ENCODE peak calls at places on chromosomes 13 and 19, in five cellular contexts. C is fibroblast of the aortic adventitia, R is hepatocyte, M is thoracic aorta, I is mucosa of descending colon. L is an unnamed sample.

GRCh38 chr19:42032428-42032827 is 37.6 kb downstream of the GRIK5 start:
- DNase-seq in C (peak; percentile 5), R (no peak), M (no peak), I (no peak), L (no peak)

GRCh38 chr13:62537593-62537992 is 1121.9 kb upstream of the PCDH20 start:
- DNase-seq in C (no peak), R (no peak), M (no peak), I (no peak), L (no peak)

GRCh38 chr13:43074824-43075510 is 51.6 kb downstream of the DNAJC15 start:
- DNase-seq in C (no peak), R (no peak), M (no peak), I (no peak), L (no peak)

GRCh38 chr13:91270031-91270430 is 77.5 kb upstream of the MIR17HG start:
- DNase-seq in C (no peak), R (no peak), M (no peak), I (no peak), L (no peak)

GRCh38 chr19:17997969-17998826 is 9.8 kb upstream of the ARRDC2 start:
- DNase-seq in C (peak; percentile 44), R (peak; percentile 8), M (no peak), I (peak; percentile 62), L (peak; percentile 44)

GRCh38 chr19:56153507-56153906 is 12.4 kb downstream of the ZNF444 start:
- DNase-seq in C (no peak), R (no peak), M (no peak), I (no peak), L (no peak)

GRCh38 chr13:60583911-60584753 is 187.1 kb downstream of the TDRD3 start:
- DNase-seq in C (peak; percentile 90), R (no peak), M (peak; percentile 5), I (no peak), L (peak; percentile 86)

GRCh38 chr19:8663920-8664670 is 33.7 kb downstream of the NFILZ start:
- DNase-seq in C (no peak), R (no peak), M (no peak), I (no peak), L (no peak)

GRCh38 chr19:40623403-40624239 is 22.5 kb downstream of the LTBP4 start:
- DNase-seq in C (peak; percentile 88), R (peak; percentile 91), M (no peak), I (peak; percentile 90), L (peak; percentile 43)

GRCh38 chr13:99970761-99971575 is 599 bp downstream of the ZIC5 start:
- DNase-seq in C (no peak), R (no peak), M (no peak), I (no peak), L (no peak)

GRCh38 chr19:54331626-54332025 is 7.3 kb downstream of the LILRA4 start:
- DNase-seq in C (no peak), R (no peak), M (no peak), I (no peak), L (no peak)

GRCh38 chr19:14166448-14166847 is 30.1 kb upstream of the ASF1B start:
- DNase-seq in C (no peak), R (no peak), M (no peak), I (no peak), L (no peak)

GRCh38 chr13:66972659-66973058 is 257.5 kb downstream of the PCDH9 start:
- DNase-seq in C (peak; percentile 6), R (no peak), M (no peak), I (no peak), L (no peak)

GRCh38 chr13:95355491-95355890 is 54.2 kb upstream of the ABCC4 start:
- DNase-seq in C (peak; percentile 12), R (peak; percentile 22), M (no peak), I (no peak), L (peak; percentile 38)

GRCh38 chr19:18604820-18605159 is 1.8 kb downstream of the CRLF1 start:
- DNase-seq in C (no peak), R (no peak), M (no peak), I (no peak), L (no peak)

GRCh38 chr13:51704399-51705306 is 99.3 kb downstream of the DHRS12 start:
- DNase-seq in C (no peak), R (no peak), M (no peak), I (no peak), L (no peak)

GRCh38 chr13:111187879-111188643 is 73.0 kb downstream of the ARHGEF7 start:
- DNase-seq in C (peak; percentile 21), R (peak; percentile 58), M (no peak), I (no peak), L (peak; percentile 63)

GRCh38 chr13:94712812-94713555 is 639 bp upstream of the SOX21 start:
- DNase-seq in C (peak; percentile 35), R (peak; percentile 73), M (no peak), I (no peak), L (peak; percentile 9)

GRCh38 chr13:50928088-50928487 is 18.5 kb downstream of the RNASEH2B start:
- DNase-seq in C (no peak), R (no peak), M (no peak), I (no peak), L (no peak)

GRCh38 chr13:57970404-57970803 is 338.9 kb downstream of the PCDH17 start:
- DNase-seq in C (no peak), R (no peak), M (no peak), I (no peak), L (no peak)

GRCh38 chr19:50046649-50047503 is 21.1 kb downstream of the ZNF473 start:
- DNase-seq in C (peak; percentile 16), R (no peak), M (peak; percentile 43), I (peak; percentile 48), L (no peak)

GRCh38 chr19:2665103-2665502 is 37.4 kb downstream of the GNG7 start:
- DNase-seq in C (no peak), R (no peak), M (no peak), I (no peak), L (no peak)

GRCh38 chr19:3270908-3271307 is 46.4 kb downstream of the CELF5 start:
- DNase-seq in C (peak; percentile 32), R (peak; percentile 47), M (no peak), I (no peak), L (peak; percentile 45)

GRCh38 chr13:67763316-67763715 is 533.2 kb upstream of the PCDH9 start:
- DNase-seq in C (no peak), R (no peak), M (no peak), I (no peak), L (no peak)

GRCh38 chr19:28010656-28011055 is 1202.3 kb downstream of the UQCRFS1 start:
- DNase-seq in C (peak; percentile 19), R (peak; percentile 33), M (no peak), I (peak; percentile 33), L (no peak)

GRCh38 chr19:48698046-48698445 is 2.3 kb downstream of the FUT2 start:
- DNase-seq in C (peak; percentile 78), R (no peak), M (no peak), I (peak; percentile 69), L (peak; percentile 75)

GRCh38 chr13:57665471-57665870 is 33.9 kb downstream of the PCDH17 start:
- DNase-seq in C (no peak), R (no peak), M (no peak), I (no peak), L (no peak)

GRCh38 chr13:44786724-44787123 is 202.5 kb downstream of the NUFIP1 start:
- DNase-seq in C (no peak), R (no peak), M (no peak), I (no peak), L (no peak)

DNA sequence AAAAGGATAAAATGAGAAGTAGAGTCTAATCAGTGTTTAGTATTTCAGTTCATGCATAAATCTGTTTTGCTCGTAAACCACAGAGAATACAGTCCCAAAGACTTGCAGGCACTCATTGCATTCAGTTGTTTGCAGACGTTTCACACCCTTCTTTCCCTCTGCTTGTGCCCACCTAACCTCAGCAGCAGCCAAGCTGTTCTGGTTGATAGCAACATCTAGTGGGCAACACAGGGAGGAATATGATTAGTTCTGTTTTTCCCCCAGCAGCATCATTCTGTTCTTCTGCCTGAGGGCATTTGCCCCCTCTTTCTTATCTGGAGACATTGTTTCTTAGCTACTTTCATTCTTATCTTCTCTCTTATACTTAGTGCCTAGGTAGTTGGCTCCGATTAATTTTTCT is 135.6 kb downstream of the PAN3 start:
- DNase-seq in C (no peak), R (no peak), M (no peak), I (no peak), L (no peak)
- TF ChIP-seq CTCF in C (no peak), R (peak; percentile 4), M (no peak), I (no peak), L (no peak)

DNA sequence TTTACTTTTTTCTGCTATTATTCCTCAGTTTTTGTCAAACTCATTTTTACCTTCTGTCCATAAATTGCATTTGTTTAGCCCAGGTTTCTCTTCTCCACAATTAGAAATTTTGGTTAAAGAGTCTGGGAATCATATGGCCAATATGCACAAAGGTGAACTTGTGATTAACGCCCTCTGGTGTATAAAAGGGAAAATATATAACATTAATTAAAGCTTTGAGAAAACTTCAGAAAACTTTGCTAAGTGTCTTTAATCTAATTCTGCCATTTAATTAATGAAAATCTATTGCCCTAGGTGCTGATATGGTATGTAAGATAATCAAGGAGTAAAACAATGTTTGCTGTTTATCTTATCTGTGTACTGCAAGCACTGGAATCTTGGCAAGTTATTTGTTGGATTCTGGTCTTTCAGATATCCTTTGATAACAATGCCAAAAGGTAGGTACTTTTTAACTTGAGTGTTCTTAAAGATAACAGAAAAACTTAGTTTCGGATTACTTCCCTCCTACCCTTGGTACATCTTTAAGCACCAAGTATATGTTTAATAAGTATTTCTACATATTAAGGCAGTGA is 402.6 kb downstream of the SUCLA2 start:
- DNase-seq in C (peak; percentile 46), R (no peak), M (no peak), I (no peak), L (peak; percentile 19)
- TF ChIP-seq CTCF in C (peak; percentile 47), R (peak; percentile 41), M (no peak), I (no peak), L (peak; percentile 32)

DNA sequence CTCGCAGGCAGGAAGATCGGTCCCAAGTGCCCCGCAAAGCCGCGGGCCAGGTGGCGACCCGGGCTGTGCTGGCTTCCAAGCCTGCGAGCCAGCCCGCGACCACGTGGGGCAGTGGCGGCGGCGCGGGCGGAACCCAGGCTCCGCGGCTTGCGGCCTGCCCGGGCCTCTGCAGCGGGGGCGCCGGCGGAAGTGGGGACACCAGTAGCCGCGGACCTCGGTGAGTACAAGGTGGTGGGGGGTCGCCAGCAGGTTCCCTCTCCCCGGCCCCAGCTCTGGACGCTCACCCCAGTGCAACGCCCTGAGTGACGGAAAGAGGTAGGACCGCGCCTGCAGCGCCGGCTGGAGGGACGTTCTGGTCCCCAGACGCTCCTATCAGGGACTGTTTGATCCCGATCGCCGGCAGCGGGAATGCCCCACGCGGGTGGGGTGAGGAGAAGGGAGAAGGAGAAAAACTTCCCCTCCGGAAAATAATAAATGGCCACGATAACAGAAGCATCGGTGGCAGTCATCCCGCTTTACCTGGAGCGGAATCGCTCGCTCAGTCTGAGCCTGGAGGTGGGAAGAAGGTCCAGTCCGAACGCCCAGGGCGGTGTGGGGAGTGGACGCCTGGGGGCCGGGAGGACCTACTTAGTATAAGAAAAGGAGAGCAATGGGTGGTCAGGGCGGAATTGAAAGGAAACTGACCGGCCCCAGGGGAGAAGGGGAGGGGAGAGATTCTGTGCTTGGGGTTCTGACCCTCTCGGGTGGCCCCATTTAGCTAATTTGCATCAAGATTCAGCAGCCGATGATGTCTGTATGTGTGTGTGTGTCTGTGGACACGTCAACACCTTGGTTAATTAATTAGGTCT is at the start of gene GEMIN7:
- DNase-seq in C (peak; percentile 63), R (peak; percentile 89), M (no peak), I (peak; percentile 88), L (peak; percentile 74)
- TF ChIP-seq CTCF in C (no peak), R (no peak), M (peak; percentile 39), I (no peak), L (no peak)

DNA sequence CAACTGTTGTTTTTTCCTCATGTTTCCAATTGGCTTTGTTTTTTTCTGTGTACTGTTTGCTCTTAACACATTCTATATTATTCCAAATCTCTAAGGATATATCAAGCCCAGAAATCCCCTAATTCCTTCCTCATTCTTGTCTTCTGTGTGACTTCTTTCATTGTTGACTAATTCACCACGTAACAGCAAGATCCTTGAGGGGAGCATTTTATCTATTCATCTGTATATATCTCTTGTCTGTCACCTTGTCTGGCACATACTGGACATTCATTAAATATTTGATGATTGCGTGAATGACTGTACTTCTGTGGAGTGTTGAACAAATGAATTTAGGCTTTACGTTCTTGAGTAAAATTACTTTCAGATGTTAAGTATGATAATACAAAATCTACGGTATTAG is 44.8 kb upstream of the OLFM4 start:
- DNase-seq in C (no peak), R (no peak), M (no peak), I (no peak), L (no peak)
- TF ChIP-seq CTCF in C (no peak), R (no peak), M (no peak), I (no peak), L (no peak)

L was measured in MCF 10A.